ENCODE peak calls at places on chromosomes 13 and 19, in nine cellular contexts. A is myocyte; R is mucosa of descending colon; M is NCI-H446 treated with DMSO at 0.1 percent for 48 hours; J is KBM-7; T is hepatic stellate cell; B is stimulated activated CD4-positive, alpha-beta T cell treated with anti-CD3 and anti-CD28 coated beads, Interleukin-1b, Interleukin-23, amount 100 ng/mL, for 4 hours; F is GM20000; G is endothelial cell. W is an unnamed sample.

GRCh38 chr19:55461974-55462628 is 659 bp upstream of the ISOC2 start:
- DNase-seq in A (peak; percentile 47), R (no peak), M (no peak), J (no peak), T (peak; percentile 70), B (no peak), F (no peak), G (no peak), W (no peak)

GRCh38 chr19:16378291-16378889 is 53.8 kb downstream of the KLF2 start:
- DNase-seq in A (no peak), R (no peak), M (no peak), J (no peak), T (no peak), B (no peak), F (no peak), G (no peak), W (no peak)

GRCh38 chr13:31094331-31095015 is 67.2 kb downstream of the HSPH1 start:
- DNase-seq in A (no peak), R (no peak), M (no peak), J (no peak), T (no peak), B (no peak), F (no peak), G (no peak), W (no peak)

GRCh38 chr19:46859637-46860124 is 1.1 kb upstream of the ARHGAP35 start:
- DNase-seq in A (peak; percentile 75), R (peak; percentile 73), M (peak; percentile 89), J (no peak), T (peak; percentile 45), B (no peak), F (no peak), G (no peak), W (peak; percentile 95)

GRCh38 chr19:33914599-33914998 is 117.9 kb downstream of the KCTD15 start:
- DNase-seq in A (no peak), R (no peak), M (no peak), J (no peak), T (no peak), B (no peak), F (no peak), G (no peak), W (no peak)

GRCh38 chr13:109481046-109481445 is 305.3 kb downstream of the IRS2 start:
- DNase-seq in A (no peak), R (no peak), M (no peak), J (no peak), T (no peak), B (no peak), F (no peak), G (no peak), W (no peak)

GRCh38 chr13:49071341-49071937 is 95.7 kb downstream of the FNDC3A start:
- DNase-seq in A (no peak), R (no peak), M (no peak), J (no peak), T (no peak), B (no peak), F (no peak), G (no peak), W (no peak)

GRCh38 chr13:111187879-111188643 is 73.0 kb downstream of the ARHGEF7 start:
- DNase-seq in A (no peak), R (no peak), M (no peak), J (no peak), T (peak; percentile 52), B (no peak), F (no peak), G (no peak), W (no peak)

GRCh38 chr13:23984541-23984940 is 87.2 kb upstream of the C1QTNF9B start:
- DNase-seq in A (no peak), R (peak; percentile 30), M (no peak), J (no peak), T (no peak), B (no peak), F (no peak), G (no peak), W (no peak)

GRCh38 chr19:6108721-6109633 is 1.3 kb downstream of the RFX2 start:
- DNase-seq in A (peak; percentile 57), R (peak; percentile 76), M (no peak), J (peak; percentile 66), T (peak; percentile 61), B (peak; percentile 72), F (peak; percentile 38), G (peak; percentile 20), W (peak; percentile 27)

GRCh38 chr19:50509366-50509765 is 1.6 kb downstream of the JOSD2 start:
- DNase-seq in A (no peak), R (no peak), M (no peak), J (no peak), T (no peak), B (no peak), F (no peak), G (no peak), W (no peak)

GRCh38 chr19:21848706-21849105 is 12.7 kb upstream of the ZNF43 start:
- DNase-seq in A (no peak), R (no peak), M (no peak), J (no peak), T (no peak), B (no peak), F (no peak), G (no peak), W (no peak)

GRCh38 chr19:2154587-2155075 is 3.3 kb upstream of the AP3D1 start:
- DNase-seq in A (peak; percentile 47), R (peak; percentile 49), M (no peak), J (no peak), T (peak; percentile 47), B (no peak), F (no peak), G (no peak), W (no peak)

GRCh38 chr19:35436477-35437141 is 11.4 kb upstream of the FFAR2 start:
- DNase-seq in A (peak; percentile 5), R (peak; percentile 59), M (no peak), J (peak; percentile 82), T (no peak), B (no peak), F (peak; percentile 34), G (no peak), W (no peak)

GRCh38 chr13:44971656-44972595 is 17.3 kb downstream of the NUFIP1 start:
- DNase-seq in A (no peak), R (no peak), M (no peak), J (no peak), T (no peak), B (no peak), F (no peak), G (no peak), W (no peak)

GRCh38 chr19:35908977-35909683 is 1.0 kb upstream of the TYROBP start:
- DNase-seq in A (no peak), R (peak; percentile 60), M (no peak), J (peak; percentile 100), T (no peak), B (no peak), F (peak; percentile 54), G (no peak), W (peak; percentile 71)

GRCh38 chr19:15936173-15936572 is 1.8 kb upstream of the CYP4F11 start:
- DNase-seq in A (no peak), R (no peak), M (no peak), J (no peak), T (no peak), B (no peak), F (no peak), G (no peak), W (no peak)

GRCh38 chr19:1904385-1905070 is 671 bp upstream of the ADAT3 start:
- DNase-seq in A (no peak), R (peak; percentile 45), M (no peak), J (peak; percentile 95), T (no peak), B (no peak), F (peak; percentile 75), G (no peak), W (no peak)

GRCh38 chr13:109784590-109785140 is 1.7 kb downstream of the IRS2 start:
- DNase-seq in A (peak; percentile 83), R (peak; percentile 83), M (no peak), J (no peak), T (peak; percentile 75), B (peak; percentile 60), F (peak; percentile 61), G (peak; percentile 92), W (no peak)

GRCh38 chr13:49124693-49125304 is 95.3 kb upstream of the MLNR start:
- DNase-seq in A (no peak), R (no peak), M (no peak), J (no peak), T (no peak), B (no peak), F (no peak), G (no peak), W (no peak)

GRCh38 chr13:51797664-51798488 is 6.1 kb downstream of the DHRS12 start:
- DNase-seq in A (peak; percentile 46), R (peak; percentile 73), M (peak; percentile 49), J (peak; percentile 76), T (no peak), B (peak; percentile 66), F (peak; percentile 68), G (peak; percentile 38), W (peak; percentile 60)

GRCh38 chr19:39641773-39642172 is 13.9 kb upstream of the LGALS16 start:
- DNase-seq in A (no peak), R (no peak), M (no peak), J (no peak), T (no peak), B (no peak), F (no peak), G (no peak), W (no peak)

GRCh38 chr13:36130542-36131214 is 504 bp downstream of the DCLK1 start:
- DNase-seq in A (peak; percentile 67), R (no peak), M (no peak), J (no peak), T (no peak), B (no peak), F (no peak), G (peak; percentile 24), W (peak; percentile 43)